ENCODE peak calls at places on chromosomes 11 and 22, in seven cellular contexts. One of them, this sample, is unnamed.

GRCh38 chr11:105870521-105871113 is 151.4 kb downstream of the MSANTD4 start:
- DNase-seq in dermis blood vessel endothelial cell: no peak
- DNase-seq in sigmoid colon: no peak
- DNase-seq in activated gamma-delta T cell treated with Interleukin-2 at 50 U/mL for 16 hours: no peak
- DNase-seq in activated T-cell treated with anti-CD3 and anti-CD28 coated beads, Interleukin-2, amount 50 U/mL, for 72 hours: no peak
- DNase-seq in activated CD4-positive, alpha-beta T cell treated with anti-CD3 and anti-CD28 coated beads, Interleukin-2, amount 50 U/mL, for 4 hours: no peak
- DNase-seq in Peyer's patch: no peak
- DNase-seq in this sample: no peak

GRCh38 chr22:30606455-30607299 is at the start of gene TCN2:
- DNase-seq in activated CD4-positive, alpha-beta T cell treated with anti-CD3 and anti-CD28 coated beads, Interleukin-2, amount 50 U/mL, for 4 hours: no peak
- DNase-seq in activated gamma-delta T cell treated with Interleukin-2 at 50 U/mL for 16 hours: peak
- DNase-seq in dermis blood vessel endothelial cell: peak
- DNase-seq in activated T-cell treated with anti-CD3 and anti-CD28 coated beads, Interleukin-2, amount 50 U/mL, for 72 hours: peak
- DNase-seq in Peyer's patch: peak
- DNase-seq in sigmoid colon: peak
- DNase-seq in this sample: peak

GRCh38 chr22:42820075-42820763 is 36.9 kb downstream of the ARFGAP3 start:
- DNase-seq in Peyer's patch: no peak
- DNase-seq in activated T-cell treated with anti-CD3 and anti-CD28 coated beads, Interleukin-2, amount 50 U/mL, for 72 hours: no peak
- DNase-seq in activated gamma-delta T cell treated with Interleukin-2 at 50 U/mL for 16 hours: no peak
- DNase-seq in sigmoid colon: no peak
- DNase-seq in dermis blood vessel endothelial cell: peak
- DNase-seq in activated CD4-positive, alpha-beta T cell treated with anti-CD3 and anti-CD28 coated beads, Interleukin-2, amount 50 U/mL, for 4 hours: no peak
- DNase-seq in this sample: peak

GRCh38 chr11:72411623-72412532 is 22.5 kb downstream of the CLPB start:
- DNase-seq in activated CD4-positive, alpha-beta T cell treated with anti-CD3 and anti-CD28 coated beads, Interleukin-2, amount 50 U/mL, for 4 hours: no peak
- DNase-seq in activated T-cell treated with anti-CD3 and anti-CD28 coated beads, Interleukin-2, amount 50 U/mL, for 72 hours: no peak
- DNase-seq in Peyer's patch: no peak
- DNase-seq in activated gamma-delta T cell treated with Interleukin-2 at 50 U/mL for 16 hours: no peak
- DNase-seq in dermis blood vessel endothelial cell: peak
- DNase-seq in sigmoid colon: peak
- DNase-seq in this sample: no peak

GRCh38 chr11:61555051-61555969 is 25.6 kb downstream of the SYT7 start:
- DNase-seq in activated gamma-delta T cell treated with Interleukin-2 at 50 U/mL for 16 hours: no peak
- DNase-seq in sigmoid colon: no peak
- DNase-seq in Peyer's patch: no peak
- DNase-seq in activated T-cell treated with anti-CD3 and anti-CD28 coated beads, Interleukin-2, amount 50 U/mL, for 72 hours: no peak
- DNase-seq in dermis blood vessel endothelial cell: no peak
- DNase-seq in activated CD4-positive, alpha-beta T cell treated with anti-CD3 and anti-CD28 coated beads, Interleukin-2, amount 50 U/mL, for 4 hours: no peak
- DNase-seq in this sample: peak

GRCh38 chr11:128860571-128861361 is 6.3 kb downstream of the KCNJ1 start:
- DNase-seq in activated T-cell treated with anti-CD3 and anti-CD28 coated beads, Interleukin-2, amount 50 U/mL, for 72 hours: no peak
- DNase-seq in sigmoid colon: no peak
- DNase-seq in activated CD4-positive, alpha-beta T cell treated with anti-CD3 and anti-CD28 coated beads, Interleukin-2, amount 50 U/mL, for 4 hours: no peak
- DNase-seq in Peyer's patch: no peak
- DNase-seq in dermis blood vessel endothelial cell: no peak
- DNase-seq in activated gamma-delta T cell treated with Interleukin-2 at 50 U/mL for 16 hours: no peak
- DNase-seq in this sample: no peak

GRCh38 chr11:125128450-125128849 is 17.0 kb upstream of the TMEM218 start:
- DNase-seq in activated T-cell treated with anti-CD3 and anti-CD28 coated beads, Interleukin-2, amount 50 U/mL, for 72 hours: no peak
- DNase-seq in activated CD4-positive, alpha-beta T cell treated with anti-CD3 and anti-CD28 coated beads, Interleukin-2, amount 50 U/mL, for 4 hours: no peak
- DNase-seq in Peyer's patch: no peak
- DNase-seq in sigmoid colon: no peak
- DNase-seq in dermis blood vessel endothelial cell: no peak
- DNase-seq in activated gamma-delta T cell treated with Interleukin-2 at 50 U/mL for 16 hours: no peak
- DNase-seq in this sample: no peak

GRCh38 chr11:67268036-67268683 is 1.9 kb downstream of the GRK2 start:
- DNase-seq in activated T-cell treated with anti-CD3 and anti-CD28 coated beads, Interleukin-2, amount 50 U/mL, for 72 hours: peak
- DNase-seq in activated CD4-positive, alpha-beta T cell treated with anti-CD3 and anti-CD28 coated beads, Interleukin-2, amount 50 U/mL, for 4 hours: no peak
- DNase-seq in sigmoid colon: peak
- DNase-seq in activated gamma-delta T cell treated with Interleukin-2 at 50 U/mL for 16 hours: peak
- DNase-seq in Peyer's patch: peak
- DNase-seq in dermis blood vessel endothelial cell: no peak
- DNase-seq in this sample: no peak